ENCODE peak calls at places on chromosomes 6 and 20, in four cellular contexts. C is H1, N is H9, Z is IMR-90. L is an unnamed sample.

GRCh38 chr6:36126553-36127458 is 3.5 kb upstream of the MAPK13 start:
- DNase-seq in C (no peak), N (no peak), Z (peak; percentile 69), L (no peak)

GRCh38 chr20:15759546-15760216 is 813.6 kb downstream of the KIF16B start:
- DNase-seq in C (no peak), N (no peak), Z (no peak), L (peak; percentile 3)

GRCh38 chr20:64185276-64185900 is 21.1 kb downstream of the MYT1 start:
- DNase-seq in C (no peak), N (no peak), Z (no peak), L (no peak)

GRCh38 chr6:6565488-6565887 is 23.0 kb upstream of the LY86 start:
- DNase-seq in C (no peak), N (no peak), Z (no peak), L (no peak)

GRCh38 chr6:169665289-169665688 is 36.5 kb downstream of the WDR27 start:
- DNase-seq in C (no peak), N (no peak), Z (no peak), L (no peak)

GRCh38 chr6:1335367-1336037 is 23.6 kb downstream of the FOXQ1 start:
- DNase-seq in C (no peak), N (peak; percentile 33), Z (peak; percentile 76), L (peak; percentile 96)

GRCh38 chr6:21257125-21257524 is 336.4 kb upstream of the SOX4 start:
- DNase-seq in C (no peak), N (no peak), Z (no peak), L (no peak)

GRCh38 chr20:17728074-17728473 is 28.3 kb downstream of the BANF2 start:
- DNase-seq in C (no peak), N (no peak), Z (no peak), L (no peak)

GRCh38 chr6:104589940-104590339 is 269.8 kb downstream of the HACE1 start:
- DNase-seq in C (no peak), N (no peak), Z (no peak), L (no peak)

GRCh38 chr6:42390228-42390934 is 61.3 kb downstream of the TRERF1 start:
- DNase-seq in C (no peak), N (no peak), Z (no peak), L (no peak)

GRCh38 chr20:12173333-12173732 is 255.6 kb downstream of the BTBD3 start:
- DNase-seq in C (no peak), N (no peak), Z (peak; percentile 5), L (no peak)

GRCh38 chr6:159726196-159726917 is 949 bp upstream of the WTAP start:
- DNase-seq in C (no peak), N (no peak), Z (no peak), L (no peak)

GRCh38 chr20:11195899-11196558 is 522.2 kb upstream of the JAG1 start:
- DNase-seq in C (no peak), N (no peak), Z (peak; percentile 95), L (no peak)

GRCh38 chr6:84635081-84635745 is 129.2 kb downstream of the TBX18 start:
- DNase-seq in C (no peak), N (no peak), Z (peak; percentile 58), L (peak; percentile 87)

GRCh38 chr6:170464524-170464979 is 88.6 kb downstream of the PSMB1 start:
- DNase-seq in C (no peak), N (no peak), Z (no peak), L (no peak)

GRCh38 chr6:167137881-167138280 is 15.0 kb downstream of the CCR6 start:
- DNase-seq in C (no peak), N (no peak), Z (no peak), L (no peak)

GRCh38 chr20:11777861-11778570 is 139.7 kb upstream of the BTBD3 start:
- DNase-seq in C (no peak), N (no peak), Z (peak; percentile 40), L (no peak)

GRCh38 chr6:34389034-34389433 is 3.4 kb downstream of the NUDT3 start:
- DNase-seq in C (no peak), N (no peak), Z (no peak), L (no peak)

GRCh38 chr6:128295670-128296069 is 224.7 kb downstream of the PTPRK start:
- DNase-seq in C (no peak), N (no peak), Z (no peak), L (no peak)

GRCh38 chr20:54208492-54209044 is 681 bp downstream of the PFDN4 start:
- DNase-seq in C (no peak), N (no peak), Z (peak; percentile 63), L (peak; percentile 4)

GRCh38 chr6:38708483-38708882 is 5.5 kb upstream of the GLO1 start:
- DNase-seq in C (no peak), N (no peak), Z (no peak), L (peak; percentile 18)

GRCh38 chr6:106591111-106591825 is 38.0 kb downstream of the RTN4IP1 start:
- DNase-seq in C (no peak), N (no peak), Z (peak; percentile 88), L (peak; percentile 77)

GRCh38 chr6:67210450-67210849 is 1424.6 kb upstream of the ADGRB3 start:
- DNase-seq in C (no peak), N (no peak), Z (no peak), L (no peak)

GRCh38 chr6:27866370-27867050 is 45.7 kb downstream of the OR2B2 start:
- DNase-seq in C (no peak), N (peak; percentile 45), Z (peak; percentile 68), L (peak; percentile 84)

GRCh38 chr6:148545901-148546300 is 200.9 kb upstream of the UST start:
- DNase-seq in C (no peak), N (no peak), Z (no peak), L (no peak)

GRCh38 chr6:786946-787763 is 94.2 kb upstream of the EXOC2 start:
- DNase-seq in C (no peak), N (no peak), Z (peak; percentile 3), L (no peak)

GRCh38 chr20:50381771-50382593 is 128.2 kb upstream of the PTPN1 start:
- DNase-seq in C (no peak), N (no peak), Z (no peak), L (no peak)
- H3K9ac ChIP-seq in C (no peak overlapping the region), N (no peak overlapping the region), Z (no peak overlapping the region), L (no peak overlapping the region)

GRCh38 chr20:62365814-62366369 is 1.2 kb downstream of the LAMA5 start:
- DNase-seq in C (no peak), N (peak; percentile 84), Z (no peak), L (peak; percentile 85)
- H3K23ac ChIP-seq in C (no peak overlapping the region), N (no peak overlapping the region), Z (no peak overlapping the region), L (no peak overlapping the region)

GRCh38 chr6:5506575-5506974 is 245.3 kb downstream of the FARS2 start:
- DNase-seq in C (no peak), N (no peak), Z (no peak), L (no peak)

GRCh38 chr6:5509106-5509505 is 247.8 kb downstream of the FARS2 start:
- DNase-seq in C (no peak), N (no peak), Z (no peak), L (no peak)

GRCh38 chr6:5507056-5507722 is 245.9 kb downstream of the FARS2 start:
- DNase-seq in C (no peak), N (no peak), Z (no peak), L (no peak)

GRCh38 chr6:5504078-5504477 is 242.8 kb downstream of the FARS2 start:
- DNase-seq in C (no peak), N (no peak), Z (no peak), L (no peak)

GRCh38 chr6:5506149-5506548 is 244.8 kb downstream of the FARS2 start:
- DNase-seq in C (no peak), N (no peak), Z (no peak), L (no peak)
- H3K9ac ChIP-seq in C (no peak overlapping the region), N (no peak overlapping the region), Z (no peak overlapping the region), L (no peak overlapping the region)

GRCh38 chr6:168647271-168647670 is 206.3 kb downstream of the SMOC2 start:
- DNase-seq in C (no peak), N (no peak), Z (no peak), L (no peak)
- H3K23ac ChIP-seq in C (no peak overlapping the region), N (no peak overlapping the region), Z (no peak overlapping the region), L (no peak overlapping the region)

GRCh38 chr20:289693-290080 is 863 bp downstream of the C20orf96 start:
- DNase-seq in C (no peak), N (no peak), Z (no peak), L (no peak)

GRCh38 chr20:290081-290831 is at the start of gene C20orf96:
- DNase-seq in C (no peak), N (peak; percentile 92), Z (peak; percentile 92), L (peak; percentile 94)

GRCh38 chr20:294602-295001 is 2.8 kb upstream of the ZCCHC3 start:
- DNase-seq in C (no peak), N (no peak), Z (no peak), L (no peak)

GRCh38 chr20:286508-286907 is 4.0 kb downstream of the C20orf96 start:
- DNase-seq in C (no peak), N (no peak), Z (no peak), L (no peak)

GRCh38 chr20:288956-289692 is 1.4 kb downstream of the C20orf96 start:
- DNase-seq in C (no peak), N (no peak), Z (no peak), L (no peak)
- H3K9ac ChIP-seq in C (no peak overlapping the region), N (no peak overlapping the region), Z (no peak overlapping the region), L (no peak overlapping the region)

GRCh38 chr20:58839474-58839874 is 11.2 kb downstream of the GNAS-AS1 start:
- DNase-seq in C (no peak), N (peak; percentile 76), Z (peak; percentile 24), L (peak; percentile 23)
- H3K23ac ChIP-seq in C (no peak overlapping the region), N (no peak overlapping the region), Z (no peak overlapping the region), L (no peak overlapping the region)

GRCh38 chr6:16511048-16511660 is 250.1 kb downstream of the ATXN1 start:
- DNase-seq in C (no peak), N (no peak), Z (peak; percentile 48), L (peak; percentile 55)
- H3K9ac ChIP-seq in C (no peak overlapping the region), N (no peak overlapping the region), Z (no peak overlapping the region), L (no peak overlapping the region)